ENCODE peak calls at places on chromosomes 11 and 22, in nine cellular contexts. W, I, H, L, E, V, P, C and X are unnamed samples.
A peak's percentile ranks its signal among the peaks of the same experiment; 100 is the strongest.

GRCh38 chr11:95512177-95512576 is 277.4 kb downstream of the FAM76B start:
- DNase-seq in W (peak; percentile 69), I (peak; percentile 4), H (no peak), L (no peak), E (peak; percentile 83), V (peak; percentile 75), P (peak; percentile 52), C (no peak), X (no peak)

GRCh38 chr11:35964846-35965245 is 21.0 kb downstream of the LDLRAD3 start:
- DNase-seq in W (no peak), I (no peak), H (no peak), L (peak; percentile 82), E (no peak), V (no peak), P (no peak), C (no peak), X (no peak)

GRCh38 chr11:12868315-12869073 is 140.6 kb upstream of the RASSF10 start:
- DNase-seq in W (peak; percentile 27), I (no peak), H (peak; percentile 32), L (no peak), E (no peak), V (no peak), P (no peak), C (no peak), X (no peak)

GRCh38 chr11:16820324-16821092 is 82.1 kb downstream of the C11orf58 start:
- DNase-seq in W (peak; percentile 61), I (peak; percentile 21), H (peak; percentile 69), L (peak; percentile 74), E (peak; percentile 91), V (peak; percentile 88), P (peak; percentile 80), C (peak; percentile 29), X (peak; percentile 9)

GRCh38 chr11:13261600-13262061 is 16.0 kb upstream of the BMAL1 start:
- DNase-seq in W (peak; percentile 87), I (no peak), H (no peak), L (peak; percentile 68), E (no peak), V (no peak), P (peak; percentile 37), C (no peak), X (no peak)

GRCh38 chr11:1876361-1877063 is 15.2 kb downstream of the PRR33 start:
- DNase-seq in W (no peak), I (no peak), H (peak; percentile 73), L (no peak), E (no peak), V (no peak), P (no peak), C (no peak), X (peak; percentile 16)

GRCh38 chr22:45885171-45885840 is 91.7 kb downstream of the WNT7B start:
- DNase-seq in W (no peak), I (no peak), H (no peak), L (no peak), E (peak; percentile 56), V (no peak), P (no peak), C (no peak), X (no peak)

GRCh38 chr22:20436309-20437252 is 1.0 kb downstream of the SCARF2 start:
- DNase-seq in W (peak; percentile 30), I (no peak), H (no peak), L (peak; percentile 20), E (no peak), V (no peak), P (no peak), C (peak; percentile 40), X (no peak)

GRCh38 chr11:11857769-11858168 is 16.0 kb downstream of the USP47 start:
- DNase-seq in W (no peak), I (no peak), H (no peak), L (no peak), E (no peak), V (no peak), P (no peak), C (no peak), X (no peak)

GRCh38 chr22:27019827-27020226 is 362.4 kb downstream of the MIAT start:
- DNase-seq in W (no peak), I (peak; percentile 18), H (no peak), L (no peak), E (peak; percentile 79), V (no peak), P (no peak), C (no peak), X (no peak)

GRCh38 chr11:68584097-68584496 is 100.2 kb upstream of the GAL start:
- DNase-seq in W (peak; percentile 4), I (no peak), H (peak; percentile 62), L (peak; percentile 18), E (no peak), V (no peak), P (no peak), C (peak; percentile 52), X (peak; percentile 43)

GRCh38 chr11:75733346-75734107 is 15.9 kb downstream of the MOGAT2 start:
- DNase-seq in W (no peak), I (no peak), H (no peak), L (no peak), E (peak; percentile 62), V (no peak), P (no peak), C (no peak), X (no peak)

GRCh38 chr11:11845066-11845465 is 3.3 kb downstream of the USP47 start:
- DNase-seq in W (no peak), I (no peak), H (peak; percentile 31), L (no peak), E (no peak), V (no peak), P (no peak), C (no peak), X (no peak)

GRCh38 chr11:20113147-20113435 is 47.2 kb downstream of the DBX1 start:
- DNase-seq in W (no peak), I (no peak), H (no peak), L (no peak), E (no peak), V (no peak), P (peak; percentile 48), C (no peak), X (no peak)

DNA sequence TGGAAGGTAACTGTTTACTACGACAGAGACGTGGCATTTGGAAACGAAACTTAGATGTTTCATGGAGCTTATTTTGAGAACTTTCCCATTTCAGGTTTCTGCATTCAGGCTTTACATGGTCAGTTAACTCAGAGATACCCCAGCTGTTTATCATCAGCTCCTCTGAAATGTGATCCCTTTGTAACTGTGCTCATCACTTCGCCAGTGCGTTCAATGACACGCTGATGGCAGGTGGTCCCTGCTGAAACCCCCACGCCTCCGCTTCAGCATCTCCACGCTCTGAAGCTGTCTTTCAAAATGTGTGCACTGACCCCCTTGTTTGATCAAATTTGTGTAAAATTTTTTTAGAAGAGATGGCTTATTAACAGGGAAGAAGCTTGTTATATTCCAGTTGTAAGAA is 30.5 kb downstream of the ALG12 start:
- DNase-seq in W (no peak), I (no peak), H (no peak), L (no peak), E (no peak), V (no peak), P (no peak), C (no peak), X (no peak)
- H3K9me3 ChIP-seq in W (peaks cover 9% of the 10 kb centered on the region), I (no peaks in the 10 kb centered on the region), H (peaks cover 7% of the 10 kb centered on the region), L (no peaks in the 10 kb centered on the region), E (peaks cover 39% of the 10 kb centered on the region), V (no peaks in the 10 kb centered on the region), P (no peaks in the 10 kb centered on the region), C (no peaks in the 10 kb centered on the region), X (no peaks in the 10 kb centered on the region)

GRCh38 chr22:47209077-47209514 is 446.6 kb downstream of the TBC1D22A start:
- DNase-seq in W (peak; percentile 18), I (no peak), H (no peak), L (no peak), E (no peak), V (peak; percentile 36), P (peak; percentile 6), C (no peak), X (no peak)

GRCh38 chr22:47207846-47208554 is 445.6 kb downstream of the TBC1D22A start:
- DNase-seq in W (no peak), I (no peak), H (no peak), L (no peak), E (peak; percentile 28), V (no peak), P (peak; percentile 10), C (no peak), X (no peak)

GRCh38 chr22:47206185-47206584 is 443.7 kb downstream of the TBC1D22A start:
- DNase-seq in W (no peak), I (no peak), H (no peak), L (no peak), E (peak; percentile 21), V (no peak), P (peak; percentile 4), C (no peak), X (no peak)

GRCh38 chr22:47206819-47207218 is 444.4 kb downstream of the TBC1D22A start:
- DNase-seq in W (no peak), I (no peak), H (no peak), L (no peak), E (no peak), V (peak; percentile 40), P (peak; percentile 8), C (no peak), X (no peak)

GRCh38 chr22:47207387-47207786 is 444.9 kb downstream of the TBC1D22A start:
- DNase-seq in W (no peak), I (no peak), H (no peak), L (no peak), E (no peak), V (no peak), P (peak; percentile 3), C (no peak), X (no peak)
- H3K9me3 ChIP-seq in W (peaks cover 3% of the 10 kb centered on the region), I (no peaks in the 10 kb centered on the region), H (no peaks in the 10 kb centered on the region), L (no peaks in the 10 kb centered on the region), E (no peaks in the 10 kb centered on the region), V (no peaks in the 10 kb centered on the region), P (no peaks in the 10 kb centered on the region), C (no peaks in the 10 kb centered on the region), X (no peaks in the 10 kb centered on the region)

DNA sequence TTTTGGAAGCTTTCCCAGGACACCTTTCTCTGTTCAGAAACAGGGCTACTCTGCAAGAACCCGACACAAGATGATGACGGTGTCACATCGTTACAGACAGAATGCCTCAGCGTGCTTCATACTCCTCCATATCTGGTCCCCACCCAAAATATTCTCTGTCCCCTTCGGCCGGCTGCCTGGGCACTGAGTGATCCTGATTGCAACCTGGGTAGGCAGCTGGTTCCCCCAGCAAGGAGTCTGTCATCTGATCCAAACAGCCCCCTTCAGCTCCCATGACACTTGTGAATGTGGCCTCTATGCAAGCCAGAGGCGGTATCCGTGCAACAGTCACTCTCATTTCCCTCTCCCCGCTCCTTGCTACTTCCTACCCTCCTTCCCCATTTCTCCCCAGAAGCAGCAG is 431.7 kb upstream of the B3GAT1 start:
- DNase-seq in W (no peak), I (no peak), H (no peak), L (no peak), E (no peak), V (peak; percentile 40), P (no peak), C (no peak), X (no peak)
- H3K9me3 ChIP-seq in W (peaks cover 43% of the 10 kb centered on the region), I (no peaks in the 10 kb centered on the region), H (no peaks in the 10 kb centered on the region), L (no peaks in the 10 kb centered on the region), E (no peaks in the 10 kb centered on the region), V (no peaks in the 10 kb centered on the region), P (no peaks in the 10 kb centered on the region), C (no peaks in the 10 kb centered on the region), X (no peaks in the 10 kb centered on the region)

GRCh38 chr11:37323843-37324242 is 725.8 kb upstream of the RAG2 start:
- DNase-seq in W (no peak), I (no peak), H (no peak), L (no peak), E (no peak), V (no peak), P (no peak), C (no peak), X (no peak)
- H3K9me3 ChIP-seq in W (no peaks in the 10 kb centered on the region), I (no peaks in the 10 kb centered on the region), H (no peaks in the 10 kb centered on the region), L (no peaks in the 10 kb centered on the region), E (no peaks in the 10 kb centered on the region), V (no peaks in the 10 kb centered on the region), P (no peaks in the 10 kb centered on the region), C (no peaks in the 10 kb centered on the region), X (no peaks in the 10 kb centered on the region)

GRCh38 chr11:27139742-27140141 is 99.1 kb downstream of the BBOX1 start:
- DNase-seq in W (peak; percentile 12), I (no peak), H (no peak), L (no peak), E (no peak), V (no peak), P (no peak), C (no peak), X (no peak)
- H3K9me3 ChIP-seq in W (peaks cover 2% of the 10 kb centered on the region), I (peaks cover 12% of the 10 kb centered on the region), H (peaks cover 3% of the 10 kb centered on the region), L (no peaks in the 10 kb centered on the region), E (peaks cover 27% of the 10 kb centered on the region), V (peaks cover 7% of the 10 kb centered on the region), P (peaks cover 22% of the 10 kb centered on the region), C (no peaks in the 10 kb centered on the region), X (no peaks in the 10 kb centered on the region)